ENCODE peak calls at places on chromosomes 2 and 18, in eight cellular contexts. Z is stimulated activated naive B cell treated with anti-CD40 and anti-IgM and Interleukin-4, amounts not matched to agents 10 μg/mL and 1 μg/mL and 100 μg/mL, for 72 hours; Y is A673; Q is stimulated activated CD4-positive, alpha-beta T cell treated with anti-CD3 and anti-CD28 coated beads, Interleukin-2, amount 100 ng/mL, for 48 hours; R is neural progenitor cell; P is kidney glomerular epithelial cell; B is EH; A is fibroblast of pulmonary artery. N is an unnamed sample.

GRCh38 chr2:95354925-95355324 is 47.6 kb upstream of the FAHD2A start:
- DNase-seq in Z (no peak), Y (no peak), Q (no peak), R (no peak), P (no peak), B (no peak), A (no peak), N (no peak)

GRCh38 chr2:53829252-53829651 is 30.5 kb downstream of the GPR75 start:
- DNase-seq in Z (no peak), Y (no peak), Q (no peak), R (no peak), P (no peak), B (no peak), A (no peak), N (no peak)

GRCh38 chr2:162092656-162093556 is 18.9 kb upstream of the DPP4 start:
- DNase-seq in Z (no peak), Y (no peak), Q (no peak), R (no peak), P (peak), B (peak), A (peak), N (no peak)

GRCh38 chr2:111119004-111119846 is 1.5 kb upstream of the BCL2L11 start:
- DNase-seq in Z (peak), Y (no peak), Q (peak), R (peak), P (no peak), B (no peak), A (no peak), N (peak)

GRCh38 chr2:127106998-127107621 is at the start of gene BIN1:
- DNase-seq in Z (peak), Y (peak), Q (peak), R (peak), P (peak), B (peak), A (peak), N (peak)

GRCh38 chr2:52862801-52863200 is 904.8 kb upstream of the CHAC2 start:
- DNase-seq in Z (no peak), Y (no peak), Q (no peak), R (no peak), P (peak), B (no peak), A (peak), N (no peak)

GRCh38 chr18:22136395-22136794 is 33.0 kb upstream of the GATA6 start:
- DNase-seq in Z (no peak), Y (peak), Q (no peak), R (no peak), P (peak), B (peak), A (peak), N (no peak)

GRCh38 chr2:70888925-70889715 is 46.6 kb upstream of the ATP6V1B1 start:
- DNase-seq in Z (no peak), Y (no peak), Q (no peak), R (peak), P (no peak), B (no peak), A (no peak), N (no peak)

GRCh38 chr2:204717591-204717990 is 172.3 kb downstream of the PARD3B start:
- DNase-seq in Z (no peak), Y (no peak), Q (no peak), R (no peak), P (no peak), B (no peak), A (no peak), N (no peak)

GRCh38 chr2:63261222-63261621 is 210.6 kb downstream of the OTX1 start:
- DNase-seq in Z (no peak), Y (no peak), Q (no peak), R (no peak), P (no peak), B (no peak), A (no peak), N (no peak)

GRCh38 chr18:13530879-13531387 is 195.4 kb downstream of the FAM210A start:
- DNase-seq in Z (no peak), Y (peak), Q (no peak), R (peak), P (peak), B (peak), A (peak), N (peak)

GRCh38 chr2:31176742-31177141 is 38.5 kb upstream of the GALNT14 start:
- DNase-seq in Z (no peak), Y (no peak), Q (no peak), R (no peak), P (no peak), B (no peak), A (no peak), N (no peak)

GRCh38 chr2:24121469-24121868 is 1.7 kb downstream of the PFN4 start:
- DNase-seq in Z (no peak), Y (peak), Q (no peak), R (peak), P (no peak), B (no peak), A (no peak), N (no peak)

GRCh38 chr2:226031962-226032441 is 632.5 kb downstream of the NYAP2 start:
- DNase-seq in Z (no peak), Y (peak), Q (no peak), R (peak), P (no peak), B (peak), A (peak), N (no peak)

N was measured in mucosa of gallbladder.